ENCODE peak calls at places on chromosomes 6 and 20, in four cellular contexts. O is GM12892, P is ovary, F is prostate gland. H is an unnamed sample.

GRCh38 chr6:36387440-36388303 is at the start of gene ETV7:
- DNase-seq in O (peak; percentile 53), P (peak; percentile 53), F (peak; percentile 23), H (peak; percentile 76)

GRCh38 chr20:48648482-48649051 is 179.2 kb downstream of the PREX1 start:
- DNase-seq in F (no peak), P (no peak), O (no peak), H (peak; percentile 60)

GRCh38 chr20:41717464-41717863 is 99.3 kb upstream of the CHD6 start:
- DNase-seq in P (no peak), O (no peak), F (no peak), H (no peak)

GRCh38 chr6:135703621-135704020 is 147.9 kb upstream of the PDE7B start:
- DNase-seq in O (no peak), P (no peak), F (no peak), H (no peak)

GRCh38 chr6:27518881-27519795 is 46.2 kb upstream of the ZNF184 start:
- DNase-seq in F (peak; percentile 56), O (no peak), P (peak; percentile 74), H (peak; percentile 61)

GRCh38 chr6:87914637-87915395 is 132.8 kb upstream of the SPACA1 start:
- DNase-seq in P (no peak), O (no peak), F (no peak), H (no peak)

GRCh38 chr6:111173946-111174345 is 86.6 kb downstream of the SLC16A10 start:
- DNase-seq in O (no peak), P (no peak), F (no peak), H (no peak)

GRCh38 chr20:53942121-53942816 is 128.1 kb downstream of the BCAS1 start:
- DNase-seq in F (no peak), O (no peak), P (no peak), H (no peak)

GRCh38 chr6:161238076-161238869 is 35.6 kb downstream of the AGPAT4 start:
- DNase-seq in P (no peak), F (no peak), O (no peak), H (no peak)

GRCh38 chr20:9353180-9353915 is 161.0 kb upstream of the LAMP5 start:
- DNase-seq in O (no peak), F (no peak), P (no peak), H (no peak)

GRCh38 chr20:32742322-32743236 is 688 bp downstream of the COMMD7 start:
- DNase-seq in F (no peak), P (no peak), O (no peak), H (no peak)

GRCh38 chr6:1613631-1614447 is 4.1 kb downstream of the FOXC1 start:
- DNase-seq in F (no peak), O (no peak), P (peak; percentile 43), H (peak; percentile 56)

GRCh38 chr20:45011108-45011526 is 44.8 kb downstream of the STK4 start:
- DNase-seq in O (no peak), P (peak; percentile 32), F (peak; percentile 46), H (peak; percentile 61)

DNA sequence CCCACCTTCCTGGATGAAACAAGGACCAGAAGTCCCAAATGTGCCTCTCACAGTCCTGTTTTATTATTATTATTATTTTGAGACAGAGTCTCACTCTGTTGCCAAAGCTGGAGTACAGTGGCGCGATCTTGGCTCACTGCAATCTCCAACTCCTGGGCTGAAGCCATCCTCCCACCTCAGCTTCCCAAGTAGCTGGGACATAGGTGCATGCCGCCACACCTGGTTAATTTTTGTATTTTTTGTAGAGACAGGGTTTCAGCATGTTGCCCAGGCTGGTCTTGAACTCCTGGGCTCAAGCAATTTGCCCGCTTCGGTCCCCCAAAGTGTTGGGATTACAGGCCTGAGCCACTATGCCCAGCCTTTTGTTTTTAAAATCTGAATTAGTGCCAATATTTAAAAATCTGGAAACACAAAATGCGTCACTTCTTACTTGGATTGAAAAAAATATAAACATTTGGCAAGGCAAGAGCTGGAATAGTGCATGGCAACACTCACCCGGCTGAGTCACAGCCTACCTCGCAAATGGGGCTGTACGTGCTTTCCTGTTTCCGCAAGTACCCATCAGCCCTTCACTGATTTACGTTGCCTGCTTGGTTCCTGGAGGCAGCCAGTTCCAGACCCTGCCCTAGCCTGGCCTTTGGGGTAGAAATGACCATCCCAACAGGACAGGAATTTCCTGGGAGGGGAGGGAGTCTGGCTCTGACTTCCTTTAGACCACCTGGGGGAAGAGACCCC is 6.3 kb downstream of the SDCBP2 start:
- DNase-seq in P (peak; percentile 54), F (no peak), O (no peak), H (peak; percentile 59)
- TF ChIP-seq POLR2A in P (no peak), F (no peak), O (no peak), H (no peak)

DNA sequence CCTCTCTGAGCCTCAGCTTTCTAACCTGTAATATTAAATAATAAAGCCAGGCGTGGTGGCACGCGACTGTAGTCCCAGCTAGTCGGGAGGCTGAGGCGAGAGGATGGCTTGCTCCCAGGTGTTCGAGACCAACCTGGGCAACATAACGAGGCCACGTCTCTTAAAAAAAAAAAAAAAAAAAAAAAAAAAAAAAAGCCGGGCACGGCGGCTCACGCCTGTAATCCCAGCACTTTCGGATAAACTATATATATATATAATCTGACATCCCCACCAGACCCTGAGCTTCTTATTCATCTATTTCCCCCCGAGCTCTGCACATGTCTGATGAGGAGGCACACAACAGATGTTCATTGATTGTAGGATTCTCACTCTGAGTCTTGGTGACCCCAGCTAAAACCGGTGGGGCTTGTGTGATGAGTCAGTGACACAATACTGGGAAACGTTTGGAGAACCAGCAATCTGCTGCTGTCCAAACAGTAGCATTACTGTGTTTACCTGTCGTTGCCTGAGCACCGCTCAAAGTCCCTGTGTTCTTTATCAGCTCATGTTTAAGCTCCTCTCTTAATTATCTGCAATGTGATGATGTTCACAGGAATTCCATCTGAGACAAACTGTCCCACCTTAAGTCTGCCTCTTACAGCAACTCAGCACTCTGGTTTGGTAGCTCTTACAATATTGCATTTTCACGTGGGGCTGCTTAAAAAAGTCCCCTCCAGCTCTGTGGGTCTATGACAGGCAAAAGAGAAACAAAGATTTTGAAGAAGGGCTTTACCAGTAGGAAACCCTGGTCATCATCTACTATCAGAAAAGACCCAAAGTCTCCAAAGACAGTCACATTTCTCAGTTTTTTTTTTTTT is 1.0 kb upstream of the SPATA2 start:
- DNase-seq in O (no peak), F (peak; percentile 55), P (no peak), H (no peak)
- TF ChIP-seq POLR2A in O (peak; percentile 37), F (no peak), P (no peak), H (no peak)

DNA sequence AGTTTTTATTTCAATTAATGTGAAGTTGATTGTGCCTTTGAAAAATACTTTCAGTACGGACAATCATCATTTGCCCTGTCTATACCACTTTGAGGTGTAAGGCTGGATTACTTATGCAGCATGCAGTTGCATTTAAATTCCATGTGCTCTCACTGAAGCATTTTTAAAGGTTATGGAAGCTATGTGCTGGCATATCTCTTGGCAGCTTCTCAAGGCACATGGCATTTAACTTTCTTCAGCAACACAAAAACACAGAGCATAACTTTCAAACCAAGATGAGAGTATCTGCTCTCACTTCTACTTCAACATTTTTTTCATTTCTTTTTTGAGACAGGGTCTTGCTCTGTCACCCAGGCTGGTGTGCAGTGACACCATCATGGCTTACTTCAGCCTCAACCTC is 360.6 kb upstream of the RUNX2 start:
- DNase-seq in F (no peak), O (no peak), P (no peak), H (no peak)
- TF ChIP-seq POLR2A in F (no peak), O (no peak), P (no peak), H (no peak)

GRCh38 chr6:10692965-10693538 is 1.4 kb downstream of the C6orf52 start:
- DNase-seq in O (no peak), F (no peak), P (no peak), H (no peak)

GRCh38 chr6:10695086-10695657 is 400 bp downstream of the PAK1IP1 start:
- DNase-seq in F (no peak), O (no peak), P (no peak), H (no peak)

GRCh38 chr6:10690651-10691445 is 3.6 kb downstream of the C6orf52 start:
- DNase-seq in O (no peak), P (no peak), F (no peak), H (no peak)

GRCh38 chr6:10696655-10697054 is 1.9 kb downstream of the PAK1IP1 start:
- DNase-seq in O (no peak), F (no peak), P (no peak), H (no peak)

DNA sequence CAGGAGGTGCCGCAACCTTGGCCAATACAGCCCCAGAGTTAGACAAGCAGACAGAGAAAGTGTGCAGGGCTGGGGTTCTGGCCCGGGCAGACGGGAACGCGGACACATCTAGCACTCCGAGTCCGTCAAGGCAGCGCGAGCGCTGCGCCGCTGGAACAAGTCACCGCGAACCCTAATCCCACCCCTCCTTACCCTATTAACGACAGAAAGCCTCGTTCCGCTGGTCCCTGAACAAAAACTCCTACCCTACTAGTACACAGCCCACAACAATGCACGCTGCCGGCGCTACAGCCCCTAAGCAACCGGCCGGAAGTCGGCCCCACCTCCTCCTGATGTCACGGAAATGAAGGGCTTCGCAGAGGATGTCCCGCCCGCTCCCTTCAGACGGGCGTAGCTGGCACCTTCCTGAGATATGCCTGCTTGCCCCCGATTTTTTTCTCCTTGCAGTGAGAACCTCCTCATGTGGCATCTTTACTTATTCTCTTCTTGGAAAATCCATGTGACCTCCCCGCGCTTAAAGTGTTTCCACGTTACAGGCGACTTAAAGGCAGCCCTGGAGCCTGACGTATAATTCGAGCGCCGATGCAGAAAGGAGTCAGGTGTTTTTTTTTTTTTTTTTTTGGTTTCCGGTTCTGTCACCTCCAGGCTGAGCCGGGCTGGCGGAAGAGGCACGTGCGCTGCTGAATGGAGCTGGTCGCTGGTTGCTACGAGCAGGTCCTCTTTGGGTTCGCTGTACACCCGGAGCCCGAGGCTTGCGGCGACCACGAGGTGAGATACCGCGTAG is at the start of the genes C6orf52 and PAK1IP1:
- DNase-seq in F (peak; percentile 94), P (peak; percentile 92), O (peak; percentile 81), H (peak; percentile 93)
- TF ChIP-seq POLR2A in F (peak; percentile 80), P (peak; percentile 88), O (peak; percentile 89), H (peak; percentile 84)

GRCh38 chr6:21384211-21384610 is 209.3 kb upstream of the SOX4 start:
- DNase-seq in O (no peak), P (no peak), F (no peak), H (no peak)

GRCh38 chr6:21381336-21381963 is 212.1 kb upstream of the SOX4 start:
- DNase-seq in F (no peak), O (no peak), P (no peak), H (no peak)

GRCh38 chr6:21386744-21387143 is 206.8 kb upstream of the SOX4 start:
- DNase-seq in F (no peak), O (no peak), P (no peak), H (no peak)

GRCh38 chr6:21383499-21384085 is 210.0 kb upstream of the SOX4 start:
- DNase-seq in P (no peak), F (no peak), O (no peak), H (no peak)

GRCh38 chr6:21382821-21383455 is 210.6 kb upstream of the SOX4 start:
- DNase-seq in P (no peak), O (no peak), F (no peak), H (no peak)
- TF ChIP-seq POLR2A in P (no peak), O (no peak), F (no peak), H (no peak)

DNA sequence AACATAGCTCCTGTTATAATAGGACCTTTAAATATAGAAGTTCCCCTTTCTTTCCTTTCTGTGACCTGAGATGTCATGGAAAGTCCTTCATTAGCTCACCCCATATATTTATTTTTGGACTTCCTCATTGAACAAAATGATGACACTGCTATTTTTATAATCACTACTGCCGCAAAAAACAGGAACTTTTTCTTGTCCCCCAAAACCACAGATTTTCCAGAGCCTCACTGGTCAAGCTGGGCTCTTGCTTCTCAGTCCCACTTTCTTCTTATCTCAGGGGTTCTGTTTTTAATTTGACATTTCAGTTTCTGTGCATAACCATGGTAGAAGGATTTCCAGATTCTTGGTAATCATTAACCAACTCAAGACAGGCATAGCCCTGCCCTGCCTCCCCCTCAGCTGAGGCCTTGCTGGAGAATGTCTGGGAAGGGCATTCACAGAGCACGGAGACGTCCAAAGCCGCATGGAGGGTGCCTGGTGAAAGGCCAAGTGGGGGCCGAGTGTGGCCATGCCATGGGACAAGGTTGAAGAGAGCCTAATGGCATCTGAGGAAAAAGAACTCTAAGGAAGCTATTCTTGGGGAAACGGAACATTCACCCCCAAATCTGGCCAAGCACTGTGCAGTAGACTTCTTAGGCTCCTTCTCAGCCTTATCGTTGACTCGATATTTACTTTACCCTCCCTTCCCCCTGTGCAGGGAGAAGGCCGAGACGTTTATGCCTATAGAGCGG is 73.7 kb downstream of the EDN1 start:
- DNase-seq in P (no peak), O (no peak), F (no peak), H (no peak)
- TF ChIP-seq POLR2A in P (no peak), O (no peak), F (no peak), H (peak; percentile 20)

H was measured in Peyer's patch.